ENCODE peak calls at places on chromosomes 12 and 14, in nine cellular contexts. P, T, E, B, J, X, R, K and S are unnamed samples.

GRCh38 chr12:11686135-11686534 is 36.7 kb downstream of the ETV6 start:
- DNase-seq in J (no peak), X (peak), E (no peak), B (no peak), R (no peak), T (no peak), P (no peak), K (no peak), S (no peak)

GRCh38 chr14:23881292-23881691 is 72.3 kb upstream of the DHRS4 start:
- DNase-seq in P (no peak), E (no peak), J (no peak), R (no peak), K (no peak), B (no peak), T (no peak), X (no peak), S (no peak)

GRCh38 chr12:121678305-121678704 is 8.9 kb upstream of the MORN3 start:
- DNase-seq in J (no peak), R (no peak), T (no peak), B (no peak), X (no peak), E (no peak), K (no peak), P (no peak), S (no peak)

GRCh38 chr12:3416670-3417069 is 74.3 kb upstream of the PRMT8 start:
- DNase-seq in X (no peak), P (no peak), T (no peak), B (peak), J (no peak), R (no peak), E (no peak), K (no peak), S (no peak)

GRCh38 chr14:76322594-76323220 is 53.2 kb upstream of the ESRRB start:
- DNase-seq in K (no peak), P (no peak), B (no peak), J (no peak), X (no peak), E (no peak), T (no peak), R (no peak), S (no peak)

GRCh38 chr14:67409461-67409860 is 2.5 kb downstream of the PLEK2 start:
- DNase-seq in T (no peak), K (no peak), B (no peak), E (no peak), J (no peak), P (no peak), X (no peak), R (no peak), S (peak)

GRCh38 chr12:92654929-92655328 is 47.9 kb upstream of the PLEKHG7 start:
- DNase-seq in P (no peak), R (no peak), B (no peak), K (no peak), X (no peak), E (peak), J (no peak), T (no peak), S (no peak)

GRCh38 chr14:56592746-56593544 is 13.3 kb downstream of the TMEM260 start:
- DNase-seq in T (no peak), X (no peak), B (no peak), P (no peak), K (no peak), J (no peak), E (no peak), R (no peak), S (no peak)

GRCh38 chr14:67359319-67359774 is 257 bp downstream of the ATP6V1D start:
- DNase-seq in E (peak), T (peak), K (no peak), J (no peak), X (peak), P (no peak), B (peak), R (no peak), S (no peak)

GRCh38 chr14:99820702-99821331 is 27.6 kb downstream of the EML1 start:
- DNase-seq in J (no peak), K (no peak), T (no peak), E (no peak), R (no peak), P (no peak), B (no peak), X (no peak), S (no peak)

GRCh38 chr12:10395390-10395998 is 5.7 kb upstream of the KLRK1 start:
- DNase-seq in T (peak), J (no peak), K (peak), B (peak), X (no peak), E (peak), P (no peak), R (no peak), S (peak)

GRCh38 chr12:121830134-121830533 is 26.3 kb downstream of the SETD1B start:
- DNase-seq in T (no peak), P (no peak), R (no peak), X (no peak), B (no peak), E (no peak), J (no peak), K (no peak), S (no peak)

GRCh38 chr12:95593266-95593871 is 42.1 kb upstream of the USP44 start:
- DNase-seq in P (no peak), T (no peak), B (no peak), J (no peak), R (no peak), K (no peak), X (no peak), E (no peak), S (no peak)

GRCh38 chr14:20454359-20454644 is 310 bp downstream of the OSGEP start:
- DNase-seq in P (peak), E (no peak), X (peak), B (no peak), J (no peak), K (peak), R (peak), T (no peak), S (no peak)

GRCh38 chr14:23366163-23366921 is 1.4 kb upstream of the EFS start:
- DNase-seq in B (peak), P (no peak), K (no peak), R (no peak), X (no peak), J (no peak), T (peak), E (no peak), S (peak)

GRCh38 chr12:94149781-94150482 is 1.6 kb downstream of the PLXNC1 start:
- DNase-seq in B (peak), X (peak), R (no peak), J (no peak), T (peak), E (no peak), P (no peak), K (peak), S (peak)

GRCh38 chr14:96055065-96055752 is 16.0 kb downstream of the C14orf132 start:
- DNase-seq in J (no peak), K (no peak), R (no peak), P (no peak), X (no peak), B (no peak), T (no peak), E (no peak), S (no peak)

GRCh38 chr12:109286652-109287051 is 22.4 kb downstream of the FOXN4 start:
- DNase-seq in R (no peak), T (no peak), X (no peak), B (no peak), E (no peak), K (no peak), J (no peak), P (no peak), S (no peak)

GRCh38 chr14:54794796-54795195 is 107.8 kb downstream of the GCH1 start:
- DNase-seq in K (no peak), R (no peak), J (no peak), X (no peak), T (no peak), P (no peak), E (no peak), B (no peak), S (no peak)

GRCh38 chr14:54446201-54446693 is 5.1 kb upstream of the CNIH1 start:
- DNase-seq in R (no peak), J (no peak), T (no peak), P (no peak), B (peak), K (no peak), E (peak), X (peak), S (no peak)

GRCh38 chr12:81843599-81843998 is 84.4 kb upstream of the PPFIA2 start:
- DNase-seq in K (no peak), P (no peak), X (no peak), E (no peak), T (no peak), B (no peak), R (no peak), J (no peak), S (no peak)

GRCh38 chr12:59444932-59445331 is 150.9 kb upstream of the SLC16A7 start:
- DNase-seq in X (no peak), T (peak), J (no peak), B (no peak), R (no peak), P (no peak), K (no peak), E (peak), S (no peak)

GRCh38 chr12:1918081-1918874 is at the start of gene CACNA2D4:
- DNase-seq in J (no peak), E (no peak), R (no peak), T (no peak), P (no peak), X (no peak), K (peak), B (peak), S (no peak)

GRCh38 chr12:70487440-70487839 is 121.3 kb downstream of the KCNMB4 start:
- DNase-seq in X (no peak), J (no peak), B (no peak), T (no peak), P (no peak), K (no peak), E (no peak), R (no peak), S (no peak)

GRCh38 chr14:54567634-54568561 is 970 bp downstream of the SAMD4A start:
- DNase-seq in B (peak), K (peak), P (peak), J (peak), R (peak), X (peak), E (peak), T (peak), S (peak)

GRCh38 chr14:23862513-23862912 is 91.1 kb upstream of the DHRS4 start:
- DNase-seq in T (no peak), P (no peak), J (no peak), E (no peak), X (no peak), B (no peak), R (no peak), K (no peak), S (no peak)

GRCh38 chr12:121697093-121697698 is 15.4 kb upstream of the TMEM120B start:
- DNase-seq in K (no peak), B (peak), J (no peak), R (no peak), X (peak), T (no peak), E (no peak), P (no peak), S (no peak)

GRCh38 chr12:107818984-107819383 is 44.5 kb downstream of the ASCL4 start:
- DNase-seq in K (no peak), B (no peak), X (no peak), J (no peak), E (peak), R (no peak), T (no peak), P (no peak), S (no peak)

GRCh38 chr12:3077572-3078081 is 448 bp downstream of the TSPAN9 start:
- DNase-seq in R (no peak), E (no peak), T (peak), B (no peak), P (no peak), J (peak), X (no peak), K (no peak), S (no peak)

GRCh38 chr12:13194462-13195110 is 1.9 kb upstream of the EMP1 start:
- DNase-seq in E (no peak), R (no peak), B (no peak), X (no peak), K (no peak), T (no peak), P (no peak), J (no peak), S (no peak)